ENCODE peak calls at places on chromosome 11, in six cellular contexts. One of them, this sample, is unnamed.

GRCh38 chr11:77082838-77083552 is 16.2 kb downstream of the CAPN5 start:
- DNase-seq in prostate gland: no peak
- DNase-seq in CD8-positive, alpha-beta T cell: peak; percentile 61
- DNase-seq in psoas muscle: peak; percentile 78
- DNase-seq in GM23338: no peak
- DNase-seq in CD4-positive, alpha-beta T cell: peak; percentile 50
- DNase-seq in this sample: no peak

GRCh38 chr11:123690490-123690889 is 36.1 kb upstream of the SCN3B start:
- DNase-seq in GM23338: no peak
- DNase-seq in psoas muscle: no peak
- DNase-seq in prostate gland: no peak
- DNase-seq in CD8-positive, alpha-beta T cell: no peak
- DNase-seq in CD4-positive, alpha-beta T cell: no peak
- DNase-seq in this sample: no peak

GRCh38 chr11:57940044-57940781 is 83.5 kb upstream of the OR9Q1 start:
- DNase-seq in GM23338: no peak
- DNase-seq in CD4-positive, alpha-beta T cell: no peak
- DNase-seq in psoas muscle: no peak
- DNase-seq in CD8-positive, alpha-beta T cell: no peak
- DNase-seq in prostate gland: no peak
- DNase-seq in this sample: no peak

GRCh38 chr11:67584881-67585873 is 1.6 kb downstream of the GSTP1 start:
- DNase-seq in CD8-positive, alpha-beta T cell: no peak
- DNase-seq in psoas muscle: no peak
- DNase-seq in GM23338: no peak
- DNase-seq in prostate gland: no peak
- DNase-seq in CD4-positive, alpha-beta T cell: no peak
- DNase-seq in this sample: no peak

GRCh38 chr11:123504401-123504800 is 74.3 kb downstream of the GRAMD1B start:
- DNase-seq in GM23338: no peak
- DNase-seq in prostate gland: no peak
- DNase-seq in CD8-positive, alpha-beta T cell: no peak
- DNase-seq in psoas muscle: no peak
- DNase-seq in CD4-positive, alpha-beta T cell: no peak
- DNase-seq in this sample: peak; percentile 81

GRCh38 chr11:68330700-68331337 is 18.4 kb downstream of the LRP5 start:
- DNase-seq in prostate gland: no peak
- DNase-seq in CD8-positive, alpha-beta T cell: no peak
- DNase-seq in GM23338: peak; percentile 38
- DNase-seq in psoas muscle: no peak
- DNase-seq in CD4-positive, alpha-beta T cell: no peak
- DNase-seq in this sample: no peak

GRCh38 chr11:69686452-69686851 is 11.3 kb upstream of the LTO1 start:
- DNase-seq in CD8-positive, alpha-beta T cell: no peak
- DNase-seq in prostate gland: no peak
- DNase-seq in CD4-positive, alpha-beta T cell: no peak
- DNase-seq in psoas muscle: no peak
- DNase-seq in GM23338: no peak
- DNase-seq in this sample: no peak

GRCh38 chr11:55457641-55458040 is 89.9 kb downstream of the OR4A15 start:
- DNase-seq in psoas muscle: no peak
- DNase-seq in CD4-positive, alpha-beta T cell: no peak
- DNase-seq in GM23338: no peak
- DNase-seq in CD8-positive, alpha-beta T cell: no peak
- DNase-seq in prostate gland: no peak
- DNase-seq in this sample: no peak

GRCh38 chr11:86923993-86924766 is 31.0 kb downstream of the FZD4 start:
- DNase-seq in GM23338: peak; percentile 93
- DNase-seq in CD8-positive, alpha-beta T cell: no peak
- DNase-seq in psoas muscle: no peak
- DNase-seq in CD4-positive, alpha-beta T cell: no peak
- DNase-seq in prostate gland: no peak
- DNase-seq in this sample: no peak

DNA sequence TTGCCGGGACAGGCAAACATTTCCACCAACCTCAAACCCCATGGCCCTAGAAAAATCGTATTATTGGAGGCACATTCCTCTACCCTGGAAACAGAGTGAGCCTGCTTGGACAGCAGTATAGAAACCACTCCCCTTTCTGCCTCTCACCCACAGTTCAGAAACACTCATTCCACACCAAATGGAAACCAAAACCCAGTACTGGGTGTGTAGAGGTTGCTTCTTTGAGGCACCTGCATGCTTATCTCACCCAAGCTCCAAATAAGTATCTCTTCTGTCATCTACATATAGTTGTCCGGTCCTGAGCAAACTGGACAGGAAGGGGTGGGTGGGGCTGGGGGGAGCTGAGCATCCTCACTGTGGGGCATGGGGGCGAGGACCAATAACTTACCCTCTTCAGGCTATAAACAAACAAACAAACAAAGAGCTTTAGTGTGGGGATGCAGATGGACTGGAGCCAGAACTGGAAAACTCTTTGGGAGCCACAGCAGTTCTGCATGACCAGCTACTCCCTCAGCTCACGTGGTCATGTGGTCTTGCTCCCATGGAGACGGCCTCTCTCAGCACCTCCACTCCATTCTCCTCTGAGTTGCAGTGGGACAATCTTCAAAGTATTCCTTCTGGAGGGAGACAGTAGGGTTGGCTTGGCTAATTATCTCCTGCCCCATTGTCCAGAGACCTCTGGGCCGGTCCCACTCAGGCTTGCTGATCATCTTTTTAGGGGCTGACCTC is 1.0 kb upstream of the PLAAT2 start:
- DNase-seq in psoas muscle: no peak
- DNase-seq in CD4-positive, alpha-beta T cell: no peak
- DNase-seq in prostate gland: no peak
- DNase-seq in CD8-positive, alpha-beta T cell: no peak
- DNase-seq in GM23338: no peak
- DNase-seq in this sample: no peak
- H3K27ac ChIP-seq in psoas muscle: no peak overlapping the region
- H3K27ac ChIP-seq in CD4-positive, alpha-beta T cell: no peak overlapping the region
- H3K27ac ChIP-seq in prostate gland: no peak overlapping the region
- H3K27ac ChIP-seq in CD8-positive, alpha-beta T cell: no peak overlapping the region
- H3K27ac ChIP-seq in GM23338: no peak overlapping the region
- H3K27ac ChIP-seq in this sample: no peak overlapping the region

GRCh38 chr11:2830886-2831285 is 54.7 kb downstream of the CDKN1C start:
- DNase-seq in prostate gland: no peak
- DNase-seq in CD4-positive, alpha-beta T cell: no peak
- DNase-seq in CD8-positive, alpha-beta T cell: no peak
- DNase-seq in psoas muscle: peak; percentile 42
- DNase-seq in GM23338: no peak
- DNase-seq in this sample: no peak
- H3K27ac ChIP-seq in prostate gland: no peak overlapping the region
- H3K27ac ChIP-seq in CD4-positive, alpha-beta T cell: no peak overlapping the region
- H3K27ac ChIP-seq in CD8-positive, alpha-beta T cell: no peak overlapping the region
- H3K27ac ChIP-seq in psoas muscle: no peak overlapping the region
- H3K27ac ChIP-seq in GM23338: no peak overlapping the region
- H3K27ac ChIP-seq in this sample: no peak overlapping the region

GRCh38 chr11:2135018-2135569 is 4.1 kb downstream of the IGF2 start:
- DNase-seq in CD8-positive, alpha-beta T cell: no peak
- DNase-seq in GM23338: no peak
- DNase-seq in psoas muscle: peak; percentile 45
- DNase-seq in prostate gland: no peak
- DNase-seq in CD4-positive, alpha-beta T cell: no peak
- DNase-seq in this sample: no peak
- H3K27ac ChIP-seq in CD8-positive, alpha-beta T cell: no peak overlapping the region
- H3K27ac ChIP-seq in GM23338: no peak overlapping the region
- H3K27ac ChIP-seq in psoas muscle: no peak overlapping the region
- H3K27ac ChIP-seq in prostate gland: no peak overlapping the region
- H3K27ac ChIP-seq in CD4-positive, alpha-beta T cell: no peak overlapping the region
- H3K27ac ChIP-seq in this sample: no peak overlapping the region

DNA sequence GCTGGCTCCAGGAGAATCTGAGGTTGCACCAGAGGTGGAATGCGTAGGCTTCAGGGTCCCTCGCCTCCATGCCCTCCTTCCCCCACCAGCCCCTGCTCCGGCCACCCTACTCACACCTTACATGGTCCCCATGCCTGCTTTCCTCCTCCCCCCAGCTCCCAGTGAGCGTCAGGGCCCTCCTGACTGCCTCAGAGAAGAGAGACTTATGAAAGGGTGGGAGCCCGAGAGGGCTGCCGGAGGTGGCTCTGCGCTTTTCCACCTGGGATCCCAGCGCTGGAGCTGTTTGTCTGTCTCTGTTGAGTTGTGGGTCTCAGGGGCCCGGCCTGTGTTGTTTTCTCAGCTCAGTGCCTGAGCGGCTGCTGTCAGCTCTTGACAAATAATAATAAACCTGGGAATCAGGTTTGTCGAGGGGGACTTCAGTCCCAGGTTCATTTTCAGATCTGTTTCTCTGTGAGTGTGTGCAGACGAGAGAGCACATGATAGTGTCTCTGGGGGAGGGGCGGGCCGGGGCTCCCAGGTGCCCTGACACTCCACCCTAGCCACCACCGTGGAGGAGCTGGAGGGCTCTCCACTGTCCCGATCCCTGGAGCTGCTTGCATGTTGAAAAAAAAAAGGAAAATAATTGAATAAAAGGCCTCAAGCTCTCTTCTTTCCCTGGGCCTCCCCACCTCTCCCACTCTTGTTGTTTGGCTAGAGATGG is 153.6 kb downstream of the FEZ1 start:
- DNase-seq in psoas muscle: no peak
- DNase-seq in GM23338: no peak
- DNase-seq in CD4-positive, alpha-beta T cell: no peak
- DNase-seq in CD8-positive, alpha-beta T cell: no peak
- DNase-seq in prostate gland: peak; percentile 16
- DNase-seq in this sample: no peak
- H3K27ac ChIP-seq in psoas muscle: no peak overlapping the region
- H3K27ac ChIP-seq in GM23338: no peak overlapping the region
- H3K27ac ChIP-seq in CD4-positive, alpha-beta T cell: no peak overlapping the region
- H3K27ac ChIP-seq in CD8-positive, alpha-beta T cell: no peak overlapping the region
- H3K27ac ChIP-seq in prostate gland: peak overlapping the region; percentile 56
- H3K27ac ChIP-seq in this sample: no peak overlapping the region

GRCh38 chr11:39461065-39461464 is 1998.4 kb downstream of the LRRC4C start:
- DNase-seq in CD8-positive, alpha-beta T cell: no peak
- DNase-seq in prostate gland: no peak
- DNase-seq in psoas muscle: no peak
- DNase-seq in GM23338: no peak
- DNase-seq in CD4-positive, alpha-beta T cell: no peak
- DNase-seq in this sample: no peak
- H3K27ac ChIP-seq in CD8-positive, alpha-beta T cell: no peak overlapping the region
- H3K27ac ChIP-seq in prostate gland: no peak overlapping the region
- H3K27ac ChIP-seq in psoas muscle: no peak overlapping the region
- H3K27ac ChIP-seq in GM23338: no peak overlapping the region
- H3K27ac ChIP-seq in CD4-positive, alpha-beta T cell: no peak overlapping the region
- H3K27ac ChIP-seq in this sample: no peak overlapping the region

GRCh38 chr11:44624761-44625221 is 59.3 kb downstream of the CD82 start:
- DNase-seq in CD8-positive, alpha-beta T cell: peak; percentile 7
- DNase-seq in prostate gland: peak; percentile 1
- DNase-seq in GM23338: no peak
- DNase-seq in psoas muscle: no peak
- DNase-seq in CD4-positive, alpha-beta T cell: no peak
- DNase-seq in this sample: no peak

GRCh38 chr11:44623716-44624491 is 58.4 kb downstream of the CD82 start:
- DNase-seq in psoas muscle: no peak
- DNase-seq in CD4-positive, alpha-beta T cell: no peak
- DNase-seq in GM23338: no peak
- DNase-seq in prostate gland: peak; percentile 3
- DNase-seq in CD8-positive, alpha-beta T cell: peak; percentile 8
- DNase-seq in this sample: no peak

GRCh38 chr11:44626645-44627044 is 61.2 kb downstream of the CD82 start:
- DNase-seq in psoas muscle: no peak
- DNase-seq in CD8-positive, alpha-beta T cell: peak; percentile 4
- DNase-seq in prostate gland: peak; percentile 2
- DNase-seq in GM23338: no peak
- DNase-seq in CD4-positive, alpha-beta T cell: no peak
- DNase-seq in this sample: no peak

GRCh38 chr11:44627911-44628729 is 62.7 kb downstream of the CD82 start:
- DNase-seq in prostate gland: peak; percentile 47
- DNase-seq in psoas muscle: peak; percentile 87
- DNase-seq in CD8-positive, alpha-beta T cell: peak; percentile 8
- DNase-seq in GM23338: no peak
- DNase-seq in CD4-positive, alpha-beta T cell: no peak
- DNase-seq in this sample: no peak

GRCh38 chr11:44625759-44626523 is 60.5 kb downstream of the CD82 start:
- DNase-seq in CD4-positive, alpha-beta T cell: no peak
- DNase-seq in CD8-positive, alpha-beta T cell: peak; percentile 5
- DNase-seq in psoas muscle: no peak
- DNase-seq in GM23338: no peak
- DNase-seq in prostate gland: peak; percentile 2
- DNase-seq in this sample: peak; percentile 81
- H3K27ac ChIP-seq in CD4-positive, alpha-beta T cell: no peak overlapping the region
- H3K27ac ChIP-seq in CD8-positive, alpha-beta T cell: no peak overlapping the region
- H3K27ac ChIP-seq in psoas muscle: no peak overlapping the region
- H3K27ac ChIP-seq in GM23338: no peak overlapping the region
- H3K27ac ChIP-seq in prostate gland: no peak overlapping the region
- H3K27ac ChIP-seq in this sample: no peak overlapping the region

DNA sequence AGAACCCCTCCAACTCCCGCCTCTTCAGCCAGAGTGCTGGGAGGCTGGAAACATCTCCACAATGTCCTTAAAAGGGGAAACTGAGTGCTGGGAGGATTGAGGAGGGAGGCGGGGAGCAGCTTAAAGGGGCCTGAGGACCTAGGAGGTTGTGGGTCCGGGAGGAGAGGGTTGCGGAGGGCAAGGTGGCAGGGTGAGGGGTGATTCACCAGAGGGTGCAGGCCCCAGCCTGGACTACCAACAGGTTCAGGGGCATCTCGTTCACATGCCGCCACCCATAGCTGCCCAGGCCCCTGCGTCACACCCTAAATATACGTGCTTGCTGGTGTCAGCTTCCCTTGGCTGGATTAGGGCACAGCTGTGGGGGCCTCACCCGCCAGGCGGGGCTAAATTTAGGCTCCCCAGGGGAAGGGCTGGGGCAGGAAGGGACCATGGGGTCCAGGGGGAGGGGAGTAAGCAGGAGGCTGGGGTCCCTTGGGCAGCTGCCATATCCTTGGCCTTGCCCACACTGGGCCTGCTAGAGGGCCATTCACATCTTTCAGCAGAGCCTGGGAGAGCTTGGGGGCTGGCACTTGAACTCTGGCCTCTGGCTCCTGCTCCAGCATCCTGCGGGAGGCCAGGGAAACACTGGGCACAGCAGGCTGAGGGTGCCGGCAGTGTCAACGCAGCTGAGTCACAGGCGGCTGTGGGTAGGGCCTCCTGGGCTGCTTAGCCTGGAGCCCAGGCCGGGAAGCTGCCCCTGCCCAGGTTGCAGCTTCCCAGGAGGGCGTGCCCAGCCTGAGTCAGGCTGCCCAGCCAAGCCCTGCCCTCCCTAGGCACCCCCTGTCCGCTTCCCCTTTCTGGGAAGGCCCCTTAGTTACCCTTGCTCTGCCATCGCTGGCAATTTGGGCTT is 1.3 kb downstream of the EHBP1L1 start:
- DNase-seq in CD4-positive, alpha-beta T cell: no peak
- DNase-seq in prostate gland: no peak
- DNase-seq in GM23338: no peak
- DNase-seq in psoas muscle: peak; percentile 95
- DNase-seq in CD8-positive, alpha-beta T cell: peak; percentile 36
- DNase-seq in this sample: peak; percentile 85
- H3K27ac ChIP-seq in CD4-positive, alpha-beta T cell: peak overlapping the region; percentile 61
- H3K27ac ChIP-seq in prostate gland: peak overlapping the region; percentile 87
- H3K27ac ChIP-seq in GM23338: no peak overlapping the region
- H3K27ac ChIP-seq in psoas muscle: peak overlapping the region; percentile 98
- H3K27ac ChIP-seq in CD8-positive, alpha-beta T cell: peak overlapping the region; percentile 49
- H3K27ac ChIP-seq in this sample: peak overlapping the region; percentile 77

DNA sequence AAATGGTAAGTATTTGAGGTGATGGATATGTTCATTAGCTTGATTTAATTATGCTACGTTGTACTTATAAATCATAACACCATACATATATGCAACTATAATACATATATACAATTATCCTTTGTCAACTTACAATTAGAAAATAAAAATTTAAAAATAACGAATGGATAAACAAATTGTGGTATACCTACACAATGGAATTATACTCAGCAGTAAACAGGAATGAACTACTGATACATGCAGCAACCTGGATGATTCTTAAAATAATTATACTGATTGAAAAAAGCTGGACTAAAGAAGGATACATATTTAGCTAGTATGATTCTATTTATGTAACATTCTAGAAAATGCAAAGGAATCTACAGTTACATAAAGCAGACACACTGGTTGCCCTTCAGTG is 425.7 kb downstream of the DYNC2H1 start:
- DNase-seq in psoas muscle: no peak
- DNase-seq in prostate gland: no peak
- DNase-seq in CD4-positive, alpha-beta T cell: no peak
- DNase-seq in CD8-positive, alpha-beta T cell: no peak
- DNase-seq in GM23338: no peak
- DNase-seq in this sample: no peak
- H3K27ac ChIP-seq in psoas muscle: no peak overlapping the region
- H3K27ac ChIP-seq in prostate gland: no peak overlapping the region
- H3K27ac ChIP-seq in CD4-positive, alpha-beta T cell: no peak overlapping the region
- H3K27ac ChIP-seq in CD8-positive, alpha-beta T cell: no peak overlapping the region
- H3K27ac ChIP-seq in GM23338: no peak overlapping the region
- H3K27ac ChIP-seq in this sample: no peak overlapping the region

This sample was measured in HL-60.